ENCODE peak calls at places on chromosomes 5 and 9, in seven cellular contexts. Z is spleen, N is IMR-90, D is endothelial cell of umbilical vein, I is lower leg skin, C is thyroid gland, T is H1. O is an unnamed sample.

GRCh38 chr9:16131269-16131668 is 578.4 kb downstream of the CCDC171 start:
- DNase-seq in Z (no peak), N (peak; percentile 67), D (no peak), I (no peak), C (no peak), T (no peak), O (no peak)

GRCh38 chr5:15717002-15717401 is 217.0 kb downstream of the FBXL7 start:
- DNase-seq in Z (no peak), N (peak; percentile 50), D (peak; percentile 41), I (no peak), C (no peak), T (no peak), O (peak; percentile 59)

GRCh38 chr9:18851069-18851468 is 181.9 kb downstream of the SAXO1 start:
- DNase-seq in Z (no peak), N (no peak), D (no peak), I (no peak), C (no peak), T (no peak), O (no peak)

GRCh38 chr5:178246736-178247135 is 14.1 kb upstream of the PHYKPL start:
- DNase-seq in Z (no peak), N (no peak), D (no peak), I (no peak), C (no peak), T (no peak), O (no peak)

GRCh38 chr5:158943057-158943456 is 156.7 kb downstream of the EBF1 start:
- DNase-seq in Z (no peak), N (peak; percentile 91), D (no peak), I (no peak), C (no peak), T (no peak), O (peak; percentile 35)

GRCh38 chr9:114742947-114743346 is 61.0 kb upstream of the TEX48 start:
- DNase-seq in Z (no peak), N (no peak), D (no peak), I (no peak), C (no peak), T (no peak), O (no peak)

GRCh38 chr9:77816641-77817341 is 168.7 kb upstream of the GNA14 start:
- DNase-seq in Z (no peak), N (peak; percentile 47), D (peak; percentile 46), I (no peak), C (no peak), T (no peak), O (no peak)

GRCh38 chr9:32886021-32886420 is 102.7 kb downstream of the TMEM215 start:
- DNase-seq in Z (no peak), N (no peak), D (no peak), I (no peak), C (no peak), T (no peak), O (no peak)

GRCh38 chr9:89470239-89470638 is 27.7 kb downstream of the SEMA4D start:
- DNase-seq in Z (no peak), N (peak; percentile 8), D (no peak), I (peak; percentile 3), C (no peak), T (no peak), O (no peak)

GRCh38 chr5:170579623-170580022 is 75.8 kb downstream of the KCNIP1 start:
- DNase-seq in Z (no peak), N (no peak), D (no peak), I (no peak), C (no peak), T (no peak), O (no peak)

GRCh38 chr5:36264202-36264760 is 22.6 kb upstream of the NADK2 start:
- DNase-seq in Z (no peak), N (no peak), D (no peak), I (no peak), C (no peak), T (no peak), O (no peak)

GRCh38 chr5:167952278-167952990 is 339.0 kb upstream of the WWC1 start:
- DNase-seq in Z (no peak), N (no peak), D (no peak), I (no peak), C (no peak), T (no peak), O (no peak)

GRCh38 chr5:175444060-175444904 is at the start of gene DRD1:
- DNase-seq in Z (peak; percentile 81), N (peak; percentile 21), D (peak; percentile 20), I (no peak), C (peak; percentile 33), T (no peak), O (peak; percentile 37)

GRCh38 chr5:135245521-135246499 is 153.2 kb downstream of the MACROH2A1 start:
- DNase-seq in Z (no peak), N (peak; percentile 73), D (peak; percentile 16), I (peak; percentile 80), C (no peak), T (no peak), O (peak; percentile 5)

GRCh38 chr9:126317513-126317912 is 9.1 kb upstream of the MVB12B start:
- DNase-seq in Z (no peak), N (peak; percentile 25), D (peak; percentile 48), I (no peak), C (peak; percentile 8), T (no peak), O (no peak)

GRCh38 chr5:123178693-123179092 is 89.7 kb downstream of the PRDM6 start:
- DNase-seq in Z (no peak), N (no peak), D (no peak), I (no peak), C (no peak), T (no peak), O (no peak)

GRCh38 chr5:61332369-61332745 is 299 bp downstream of the ZSWIM6 start:
- DNase-seq in Z (no peak), N (no peak), D (no peak), I (no peak), C (peak; percentile 45), T (no peak), O (peak; percentile 60)

GRCh38 chr5:170641589-170642031 is 137.8 kb downstream of the KCNIP1 start:
- DNase-seq in Z (peak; percentile 61), N (no peak), D (no peak), I (no peak), C (no peak), T (no peak), O (no peak)

GRCh38 chr5:5340206-5340729 is 82.2 kb upstream of the ICE1 start:
- DNase-seq in Z (no peak), N (peak; percentile 83), D (peak; percentile 5), I (peak; percentile 92), C (peak; percentile 17), T (peak; percentile 47), O (peak; percentile 81)

GRCh38 chr9:90095682-90096081 is 490.9 kb downstream of the GADD45G start:
- DNase-seq in Z (no peak), N (no peak), D (no peak), I (no peak), C (no peak), T (no peak), O (no peak)

GRCh38 chr9:69388596-69388995 is 63.6 kb downstream of the ENTREP1 start:
- DNase-seq in Z (no peak), N (no peak), D (peak; percentile 50), I (no peak), C (no peak), T (no peak), O (no peak)

GRCh38 chr5:149141224-149141956 is at the start of gene ABLIM3:
- DNase-seq in Z (peak; percentile 93), N (peak; percentile 55), D (peak; percentile 76), I (peak; percentile 94), C (peak; percentile 30), T (peak; percentile 29), O (peak; percentile 66)

GRCh38 chr5:401216-402034 is 41.6 kb upstream of the EXOC3 start:
- DNase-seq in Z (peak; percentile 78), N (no peak), D (no peak), I (peak; percentile 83), C (no peak), T (no peak), O (peak; percentile 40)

GRCh38 chr9:106796771-106797170 is 66.2 kb upstream of the ZNF462 start:
- DNase-seq in Z (no peak), N (no peak), D (no peak), I (no peak), C (no peak), T (no peak), O (no peak)

GRCh38 chr9:127423934-127424668 is at the start of gene ZNF79:
- DNase-seq in Z (peak; percentile 97), N (peak; percentile 88), D (peak; percentile 97), I (peak; percentile 99), C (peak; percentile 95), T (peak; percentile 82), O (peak; percentile 94)
- TF ChIP-seq POLR2A in Z (no peak), N (peak; percentile 72), D (peak; percentile 86), I (no peak), C (peak; percentile 70), T (peak; percentile 92), O (peak; percentile 42)

GRCh38 chr9:97411440-97411788 is 482 bp upstream of the TDRD7 start:
- DNase-seq in Z (no peak), N (no peak), D (no peak), I (no peak), C (no peak), T (no peak), O (no peak)
- H3K4me3 ChIP-seq in Z (peak overlapping the region; percentile 95), N (peak overlapping the region; percentile 85), D (peak overlapping the region; percentile 92), I (no peak overlapping the region), C (no peak overlapping the region), T (peak overlapping the region; percentile 71), O (no peak overlapping the region)

DNA sequence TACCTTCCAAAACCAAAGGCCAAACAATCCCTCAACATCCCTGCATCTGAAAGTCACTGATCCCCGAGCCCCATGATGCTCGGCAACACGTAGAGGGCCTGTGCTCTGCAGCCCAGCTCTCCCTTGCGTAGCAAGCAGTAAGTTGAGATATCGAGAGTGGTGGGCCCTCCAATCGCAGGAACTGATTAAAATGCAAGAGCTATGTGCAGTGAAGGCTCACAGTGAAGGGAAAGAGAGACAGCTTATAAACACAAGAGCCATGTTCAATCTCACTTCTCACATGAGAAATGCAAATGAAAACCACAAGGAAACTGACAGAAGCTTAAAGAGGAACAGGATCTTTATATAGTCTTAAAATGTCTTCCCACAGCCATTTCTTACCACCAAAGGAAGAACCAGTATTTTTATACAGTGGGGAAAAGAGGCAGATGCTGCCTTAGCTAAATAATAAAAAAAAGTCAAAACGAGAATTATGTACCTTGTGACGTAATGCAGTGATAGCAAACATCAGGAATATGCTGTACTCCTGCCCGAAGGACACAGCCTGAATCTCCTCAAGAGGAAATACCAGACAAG is 24.6 kb downstream of the TTF1 start:
- DNase-seq in Z (peak; percentile 77), N (no peak), D (no peak), I (no peak), C (no peak), T (no peak), O (no peak)
- TF ChIP-seq POLR2A in Z (no peak), N (no peak), D (no peak), I (no peak), C (no peak), T (no peak), O (no peak)

GRCh38 chr5:88661870-88662207 is 221.1 kb downstream of the MEF2C start:
- DNase-seq in Z (no peak), N (no peak), D (no peak), I (no peak), C (no peak), T (no peak), O (no peak)

GRCh38 chr5:88659529-88660325 is 223.3 kb downstream of the MEF2C start:
- DNase-seq in Z (no peak), N (no peak), D (no peak), I (no peak), C (no peak), T (no peak), O (no peak)

GRCh38 chr5:88658005-88658404 is 225.0 kb downstream of the MEF2C start:
- DNase-seq in Z (no peak), N (no peak), D (no peak), I (no peak), C (no peak), T (no peak), O (no peak)

GRCh38 chr5:88660947-88661869 is 221.8 kb downstream of the MEF2C start:
- DNase-seq in Z (no peak), N (peak; percentile 77), D (peak; percentile 51), I (no peak), C (no peak), T (no peak), O (peak; percentile 89)

GRCh38 chr5:88660326-88660946 is 222.5 kb downstream of the MEF2C start:
- DNase-seq in Z (no peak), N (peak; percentile 13), D (no peak), I (no peak), C (no peak), T (no peak), O (peak; percentile 75)
- H3K4me3 ChIP-seq in Z (peak overlapping the region; percentile 29), N (peak overlapping the region; percentile 58), D (peak overlapping the region; percentile 19), I (no peak overlapping the region), C (no peak overlapping the region), T (peak overlapping the region; percentile 35), O (no peak overlapping the region)